ENCODE peak calls at places on chromosome 5, in six cellular contexts. D, G, V, C, X and J are unnamed samples.

GRCh38 chr5:147743686-147744332 is 38.7 kb downstream of the JAKMIP2 start:
- DNase-seq in D (no peak), V (no peak), G (no peak), C (peak; percentile 21), X (no peak), J (no peak)

GRCh38 chr5:37724395-37725125 is 115.3 kb downstream of the GDNF start:
- DNase-seq in X (no peak), C (no peak), D (no peak), G (no peak), V (no peak), J (no peak)

GRCh38 chr5:7015586-7016256 is 302.5 kb downstream of the TENT4A start:
- DNase-seq in C (no peak), V (no peak), G (peak; percentile 54), D (no peak), X (no peak), J (no peak)

GRCh38 chr5:126300293-126300692 is 122.9 kb upstream of the GRAMD2B start:
- DNase-seq in D (no peak), G (no peak), V (no peak), C (no peak), X (no peak), J (no peak)

GRCh38 chr5:124741711-124742496 is 4.5 kb downstream of the ZNF608 start:
- DNase-seq in X (peak; percentile 42), V (no peak), D (no peak), C (no peak), G (peak; percentile 28), J (no peak)

GRCh38 chr5:167458412-167458811 is 833.0 kb upstream of the WWC1 start:
- DNase-seq in D (no peak), X (no peak), V (no peak), C (no peak), G (no peak), J (no peak)

GRCh38 chr5:136629125-136629790 is 263.9 kb upstream of the TRPC7 start:
- DNase-seq in V (no peak), X (no peak), G (no peak), C (no peak), D (no peak), J (no peak)

GRCh38 chr5:124182133-124182532 is 564.3 kb downstream of the ZNF608 start:
- DNase-seq in C (no peak), G (no peak), V (no peak), D (no peak), X (no peak), J (no peak)

GRCh38 chr5:73513996-73514395 is 15.8 kb downstream of the BTF3 start:
- DNase-seq in V (no peak), X (peak; percentile 44), D (no peak), C (no peak), G (no peak), J (no peak)

GRCh38 chr5:59380350-59380951 is 513.1 kb downstream of the PDE4D start:
- DNase-seq in X (no peak), V (no peak), D (no peak), G (no peak), C (no peak), J (no peak)

GRCh38 chr5:165143727-165144210 is 1638.3 kb downstream of the MAT2B start:
- DNase-seq in C (no peak), X (no peak), V (no peak), G (no peak), D (no peak), J (no peak)

GRCh38 chr5:124583469-124584350 is 162.7 kb downstream of the ZNF608 start:
- DNase-seq in V (no peak), C (no peak), X (peak; percentile 14), G (no peak), D (no peak), J (no peak)

GRCh38 chr5:149828161-149829011 is 98.3 kb downstream of the PPARGC1B start:
- DNase-seq in V (peak; percentile 81), G (peak; percentile 94), X (peak; percentile 92), C (peak; percentile 87), D (peak; percentile 91), J (peak; percentile 97)

GRCh38 chr5:50853151-50853550 is 186.7 kb downstream of the PARP8 start:
- DNase-seq in C (no peak), D (no peak), V (no peak), X (peak; percentile 21), G (no peak), J (no peak)

GRCh38 chr5:138454121-138454520 is 11.2 kb upstream of the EGR1 start:
- DNase-seq in G (no peak), V (no peak), D (no peak), C (no peak), X (no peak), J (no peak)

GRCh38 chr5:156004754-156005153 is 322.2 kb upstream of the SGCD start:
- DNase-seq in D (no peak), C (no peak), V (no peak), X (no peak), G (no peak), J (peak; percentile 79)

GRCh38 chr5:2724031-2724581 is 27.4 kb downstream of the IRX2 start:
- DNase-seq in D (no peak), C (no peak), X (no peak), V (no peak), G (no peak), J (no peak)

GRCh38 chr5:138179277-138179857 is 455 bp downstream of the KIF20A start:
- DNase-seq in V (no peak), G (peak; percentile 53), D (no peak), X (no peak), C (no peak), J (no peak)

GRCh38 chr5:127785098-127785927 is 82.1 kb downstream of the CCDC192 start:
- DNase-seq in G (no peak), C (no peak), D (no peak), V (no peak), X (no peak), J (no peak)

GRCh38 chr5:1509346-1510085 is 14.2 kb downstream of the LPCAT1 start:
- DNase-seq in D (peak; percentile 47), G (peak; percentile 40), C (no peak), X (no peak), V (peak; percentile 10), J (no peak)

GRCh38 chr5:76831108-76831447 is 12.2 kb downstream of the F2RL1 start:
- DNase-seq in D (no peak), G (no peak), C (no peak), X (no peak), V (no peak), J (no peak)

DNA sequence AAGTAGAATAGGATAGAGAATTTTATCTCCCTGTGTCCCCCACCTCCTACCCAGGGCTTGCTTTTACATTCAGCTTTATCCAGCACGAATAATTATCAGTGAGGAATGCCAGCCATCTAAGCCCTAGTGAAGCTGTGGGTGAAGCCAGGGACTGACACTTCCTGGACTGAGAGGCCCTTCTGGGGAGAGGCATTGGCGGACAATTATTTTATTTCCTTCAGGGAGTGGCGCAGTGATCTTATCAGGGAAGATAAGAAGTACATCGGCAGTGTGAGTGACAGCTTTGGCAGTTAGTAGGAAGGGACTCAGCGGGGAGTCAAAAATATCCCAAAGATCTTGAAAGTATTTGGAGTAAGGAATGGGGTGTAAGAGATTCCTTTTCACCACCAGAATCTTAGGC is 34.9 kb upstream of the RPS23 start:
- DNase-seq in C (no peak), D (no peak), G (no peak), V (no peak), X (peak; percentile 50), J (no peak)
- TF ChIP-seq EP300 in C (no peak), D (no peak), G (no peak), V (no peak), X (no peak), J (no peak)

GRCh38 chr5:135490245-135491037 is 38.3 kb upstream of the TIFAB start:
- DNase-seq in D (no peak), G (peak; percentile 75), V (no peak), C (no peak), X (no peak), J (no peak)

GRCh38 chr5:135488727-135489465 is 36.7 kb upstream of the TIFAB start:
- DNase-seq in C (no peak), D (no peak), X (no peak), V (no peak), G (peak; percentile 84), J (no peak)

GRCh38 chr5:135491038-135491551 is 38.9 kb upstream of the TIFAB start:
- DNase-seq in D (no peak), V (no peak), G (no peak), C (no peak), X (no peak), J (no peak)

GRCh38 chr5:135487839-135488514 is 35.8 kb upstream of the TIFAB start:
- DNase-seq in G (no peak), C (no peak), X (no peak), D (no peak), V (no peak), J (no peak)

DNA sequence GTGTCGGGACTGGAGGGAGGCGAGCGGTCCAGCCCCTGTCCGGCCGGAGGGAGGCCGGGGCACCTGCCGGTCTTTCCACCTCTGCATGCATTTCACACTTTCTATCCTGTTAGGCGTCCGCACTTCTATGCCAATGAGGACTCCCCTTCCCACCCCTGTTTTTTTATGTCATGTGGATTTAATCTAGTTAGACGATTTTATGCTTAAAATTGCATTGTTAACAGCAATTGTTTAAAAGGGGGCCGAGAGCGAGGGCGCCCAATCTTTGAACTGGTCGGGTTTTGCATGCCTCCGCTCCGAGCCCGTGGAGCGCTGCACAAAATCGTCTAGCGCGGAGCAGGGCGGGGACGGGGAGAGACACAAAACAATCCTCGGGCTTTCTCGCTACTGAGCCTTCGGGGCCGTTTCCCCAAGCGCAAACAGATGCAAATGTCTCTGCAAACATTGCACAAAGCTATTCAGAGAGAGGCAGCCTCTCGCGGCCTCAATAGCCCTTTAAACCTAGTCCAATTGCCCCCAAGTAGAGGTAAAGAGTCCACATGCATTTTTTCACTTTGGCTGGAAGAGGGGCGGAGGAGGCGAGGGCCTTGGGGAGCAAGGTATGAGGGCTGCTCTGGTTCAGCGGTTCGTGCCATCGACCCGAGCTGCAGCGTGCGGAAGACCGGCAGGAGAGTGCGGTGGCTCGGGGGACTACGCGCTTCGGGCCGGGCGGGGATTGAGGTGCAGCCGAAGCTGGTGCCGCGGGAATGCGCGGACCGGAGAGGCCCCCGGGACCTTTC is 37.5 kb upstream of the TIFAB start:
- DNase-seq in D (no peak), V (no peak), X (no peak), G (peak; percentile 55), C (no peak), J (no peak)
- H3K4me1 ChIP-seq in D (peaks cover 51% of the 10 kb centered on the region), V (peaks cover 43% of the 10 kb centered on the region), X (no peaks in the 10 kb centered on the region), G (peaks cover 26% of the 10 kb centered on the region), C (peaks cover 3% of the 10 kb centered on the region), J (peaks cover 23% of the 10 kb centered on the region)

DNA sequence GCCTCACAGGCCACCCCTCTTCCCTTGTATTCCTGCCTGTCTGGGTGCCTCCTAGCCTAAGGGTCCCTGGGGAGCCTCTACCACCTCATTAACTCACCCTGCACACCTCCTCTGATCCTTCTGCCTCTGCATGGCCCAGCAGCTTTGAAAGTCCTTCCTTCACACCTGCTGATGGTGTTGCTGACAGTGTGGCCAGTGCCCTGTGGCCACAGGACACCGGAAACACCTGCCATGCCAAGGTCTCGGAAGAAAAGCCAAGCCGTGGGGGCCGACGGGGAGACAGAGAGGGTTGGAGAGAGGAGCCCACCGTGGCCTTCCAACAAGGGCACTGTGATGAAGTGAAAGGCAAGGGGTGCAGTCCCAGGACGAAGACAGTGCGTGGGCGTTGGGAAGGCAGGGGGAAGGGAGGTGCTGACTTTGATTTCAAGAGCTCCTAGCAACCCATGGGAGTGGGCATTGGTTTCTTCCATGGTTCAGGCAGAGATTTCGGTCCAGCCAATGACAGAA is 4.1 kb downstream of the BTNL9 start:
- DNase-seq in G (no peak), C (no peak), V (no peak), X (no peak), D (no peak), J (peak; percentile 79)
- H3K27me3 ChIP-seq in G (no peaks in the 10 kb centered on the region), C (no peaks in the 10 kb centered on the region), V (no peaks in the 10 kb centered on the region), X (peaks cover 51% of the 10 kb centered on the region), D (peaks cover 74% of the 10 kb centered on the region), J (peaks cover 69% of the 10 kb centered on the region)

GRCh38 chr5:143760137-143760505 is 51.8 kb upstream of the HMHB1 start:
- DNase-seq in C (no peak), G (no peak), V (no peak), X (no peak), D (no peak), J (no peak)
- TF ChIP-seq EP300 in C (no peak), G (no peak), V (no peak), X (no peak), D (no peak), J (no peak)